ENCODE peak calls at places on chromosomes 16 and 17, in four cellular contexts. T is Peyer's patch, K is A549, Q is stomach. N is an unnamed sample.
A peak's percentile ranks its signal among the peaks of the same experiment; 100 is the strongest.

GRCh38 chr17:40561871-40562611 is 3.2 kb downstream of the CCR7 start:
- DNase-seq in K (no peak), T (no peak), Q (peak; percentile 19), N (no peak)

GRCh38 chr17:66819466-66819865 is 15.5 kb upstream of the CACNG5 start:
- DNase-seq in Q (no peak), T (no peak), K (no peak), N (no peak)

GRCh38 chr16:85476389-85476788 is 136.7 kb upstream of the GSE1 start:
- DNase-seq in K (no peak), T (no peak), Q (no peak), N (no peak)

GRCh38 chr17:55341432-55341831 is 76.7 kb downstream of the HLF start:
- DNase-seq in T (no peak), Q (no peak), K (no peak), N (no peak)

GRCh38 chr16:72124148-72124547 is 30.5 kb downstream of the DHX38 start:
- DNase-seq in K (no peak), T (no peak), Q (no peak), N (peak; percentile 67)

GRCh38 chr17:57552114-57552601 is 192.9 kb downstream of the CCDC182 start:
- DNase-seq in Q (no peak), K (no peak), T (peak; percentile 72), N (no peak)

GRCh38 chr17:42617956-42618431 is 8.5 kb downstream of the TUBG1 start:
- DNase-seq in T (no peak), Q (no peak), K (no peak), N (no peak)

GRCh38 chr17:66228887-66229782 is at the start of gene APOH:
- DNase-seq in T (no peak), Q (no peak), K (peak; percentile 59), N (no peak)

GRCh38 chr16:20774703-20775362 is 11.0 kb downstream of the ACSM3 start:
- DNase-seq in K (peak; percentile 64), Q (peak; percentile 85), T (peak; percentile 79), N (no peak)

GRCh38 chr16:90072442-90073105 is 4.6 kb downstream of the PRDM7 start:
- DNase-seq in T (no peak), K (no peak), Q (no peak), N (no peak)

GRCh38 chr17:45248132-45248936 is 13.6 kb downstream of the SPATA32 start:
- DNase-seq in Q (peak; percentile 76), T (peak; percentile 94), K (peak; percentile 81), N (no peak)

GRCh38 chr17:40921026-40921425 is 16.4 kb downstream of the KRT23 start:
- DNase-seq in K (no peak), Q (no peak), T (no peak), N (no peak)

GRCh38 chr16:3088925-3089716 is 10.0 kb downstream of the ZSCAN10 start:
- DNase-seq in K (no peak), Q (no peak), T (no peak), N (no peak)

GRCh38 chr17:2396192-2396567 is 4.7 kb downstream of the MNT start:
- DNase-seq in Q (no peak), K (no peak), T (no peak), N (no peak)

GRCh38 chr16:82888616-82889015 is 261.8 kb downstream of the CDH13 start:
- DNase-seq in Q (no peak), K (no peak), T (no peak), N (no peak)

GRCh38 chr16:66569131-66569530 is 2.9 kb downstream of the CMTM1 start:
- DNase-seq in Q (no peak), K (no peak), T (no peak), N (no peak)

GRCh38 chr17:77032929-77033328 is 107.8 kb upstream of the SEC14L1 start:
- DNase-seq in K (no peak), Q (no peak), T (no peak), N (no peak)

GRCh38 chr17:79464310-79465010 is 146.4 kb downstream of the RBFOX3 start:
- DNase-seq in Q (no peak), T (no peak), K (no peak), N (no peak)

GRCh38 chr17:37745801-37746426 is 1.1 kb upstream of the HNF1B start:
- DNase-seq in Q (no peak), T (no peak), K (no peak), N (no peak)

GRCh38 chr17:6070280-6070894 is at the start of gene WSCD1:
- DNase-seq in T (peak; percentile 53), Q (peak; percentile 45), K (peak; percentile 57), N (no peak)

GRCh38 chr16:57611184-57611583 is 17.2 kb upstream of the ADGRG1 start:
- DNase-seq in Q (no peak), T (no peak), K (peak; percentile 47), N (no peak)

GRCh38 chr17:65677932-65678331 is 116.5 kb upstream of the AXIN2 start:
- DNase-seq in K (no peak), T (no peak), Q (no peak), N (no peak)

GRCh38 chr16:86664518-86665318 is 86.4 kb downstream of the FOXL1 start:
- DNase-seq in T (peak; percentile 86), K (peak; percentile 67), Q (peak; percentile 49), N (no peak)

GRCh38 chr16:14562691-14563491 is 67.2 kb downstream of the PARN start:
- DNase-seq in T (peak; percentile 64), Q (peak; percentile 48), K (peak; percentile 53), N (no peak)

GRCh38 chr17:30062372-30062771 is 54.2 kb upstream of the NSRP1 start:
- DNase-seq in T (no peak), Q (no peak), K (no peak), N (no peak)

GRCh38 chr16:83533193-83533592 is 274.6 kb upstream of the HSBP1 start:
- DNase-seq in Q (no peak), K (no peak), T (no peak), N (no peak)

GRCh38 chr16:22372882-22373661 is 1.3 kb downstream of the CDR2 start:
- DNase-seq in T (no peak), Q (no peak), K (no peak), N (no peak)

GRCh38 chr16:54847609-54848008 is 83.1 kb upstream of the IRX5 start:
- DNase-seq in Q (no peak), K (no peak), T (no peak), N (no peak)

GRCh38 chr16:70253291-70254094 is 1.8 kb upstream of the EXOSC6 start:
- DNase-seq in T (peak; percentile 66), Q (no peak), K (peak; percentile 56), N (no peak)

GRCh38 chr16:27241658-27242057 is 26.9 kb downstream of the NSMCE1 start:
- DNase-seq in K (no peak), Q (peak; percentile 10), T (peak; percentile 42), N (no peak)

GRCh38 chr16:27240948-27241531 is 27.5 kb downstream of the NSMCE1 start:
- DNase-seq in T (peak; percentile 46), Q (peak; percentile 21), K (no peak), N (peak; percentile 83)

GRCh38 chr16:27243725-27244362 is 24.7 kb downstream of the NSMCE1 start:
- DNase-seq in K (no peak), Q (no peak), T (peak; percentile 40), N (peak; percentile 77)

GRCh38 chr16:27242868-27243590 is 25.5 kb downstream of the NSMCE1 start:
- DNase-seq in Q (no peak), T (peak; percentile 60), K (peak; percentile 35), N (peak; percentile 87)

GRCh38 chr16:27242398-27242797 is 26.2 kb downstream of the NSMCE1 start:
- DNase-seq in T (no peak), K (no peak), Q (no peak), N (no peak)
- H3K27ac ChIP-seq in T (peak overlapping the region; percentile 51), K (peak overlapping the region; percentile 69), Q (peak overlapping the region; percentile 86), N (peak overlapping the region; percentile 83)

GRCh38 chr17:49409066-49409465 is 5.6 kb downstream of the PHB1 start:
- DNase-seq in Q (peak; percentile 35), T (no peak), K (no peak), N (no peak)

GRCh38 chr17:49414271-49414621 is 436 bp downstream of the PHB1 start:
- DNase-seq in T (no peak), K (peak; percentile 46), Q (no peak), N (no peak)

DNA sequence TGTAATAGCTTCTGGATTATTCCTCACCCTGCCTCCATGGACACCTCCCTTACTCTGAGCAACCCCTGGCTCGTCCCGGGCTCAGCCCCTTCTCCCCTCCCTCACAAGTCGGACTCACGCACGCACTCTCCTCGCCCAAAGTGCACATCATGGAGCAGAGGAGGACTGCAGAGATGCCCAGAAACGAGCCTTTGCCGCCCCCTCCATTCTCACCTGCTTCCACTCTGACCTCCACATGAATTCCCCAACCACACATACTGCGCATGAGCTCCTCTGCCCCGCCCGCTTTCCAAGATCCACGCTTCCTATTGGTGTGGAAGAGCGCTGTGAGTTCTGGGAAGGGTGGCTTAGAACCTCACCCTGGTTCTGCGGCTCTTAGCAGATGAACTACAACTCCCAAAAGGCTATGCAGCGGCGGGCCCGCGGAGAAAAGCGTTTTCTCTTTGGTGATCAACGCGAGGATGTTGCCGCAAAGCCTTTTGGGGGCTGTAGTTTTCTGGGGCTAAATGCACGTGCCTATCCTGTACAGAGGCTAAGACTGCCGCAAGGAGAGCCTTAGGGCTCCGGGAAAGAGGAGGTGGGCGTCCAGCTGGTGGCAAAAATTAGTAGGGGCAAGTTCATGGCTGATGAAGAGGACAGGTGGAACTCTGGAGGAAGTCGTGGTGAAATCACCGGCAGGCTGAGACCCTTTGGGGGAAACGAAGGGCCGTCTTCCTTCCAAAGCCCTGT is at the start of gene PHB1:
- DNase-seq in T (peak; percentile 98), Q (peak; percentile 97), K (peak; percentile 100), N (peak; percentile 96)
- TF ChIP-seq POLR2A in T (no peak), Q (no peak), K (peak; percentile 89), N (no peak)

GRCh38 chr17:28478940-28479615 is 5.6 kb downstream of the SLC13A2 start:
- DNase-seq in Q (no peak), T (peak; percentile 10), K (no peak), N (no peak)

GRCh38 chr17:28484296-28484695 is 10.9 kb downstream of the SLC13A2 start:
- DNase-seq in T (no peak), Q (no peak), K (no peak), N (no peak)

GRCh38 chr17:28482551-28483199 is 9.2 kb downstream of the SLC13A2 start:
- DNase-seq in T (peak; percentile 91), K (no peak), Q (peak; percentile 59), N (no peak)

GRCh38 chr17:28480278-28480677 is 6.8 kb downstream of the SLC13A2 start:
- DNase-seq in T (no peak), Q (no peak), K (no peak), N (no peak)

GRCh38 chr17:28481081-28481571 is 7.7 kb downstream of the SLC13A2 start:
- DNase-seq in Q (no peak), T (no peak), K (no peak), N (no peak)
- H3K27ac ChIP-seq in Q (no peak overlapping the region), T (peak overlapping the region; percentile 59), K (no peak overlapping the region), N (no peak overlapping the region)

DNA sequence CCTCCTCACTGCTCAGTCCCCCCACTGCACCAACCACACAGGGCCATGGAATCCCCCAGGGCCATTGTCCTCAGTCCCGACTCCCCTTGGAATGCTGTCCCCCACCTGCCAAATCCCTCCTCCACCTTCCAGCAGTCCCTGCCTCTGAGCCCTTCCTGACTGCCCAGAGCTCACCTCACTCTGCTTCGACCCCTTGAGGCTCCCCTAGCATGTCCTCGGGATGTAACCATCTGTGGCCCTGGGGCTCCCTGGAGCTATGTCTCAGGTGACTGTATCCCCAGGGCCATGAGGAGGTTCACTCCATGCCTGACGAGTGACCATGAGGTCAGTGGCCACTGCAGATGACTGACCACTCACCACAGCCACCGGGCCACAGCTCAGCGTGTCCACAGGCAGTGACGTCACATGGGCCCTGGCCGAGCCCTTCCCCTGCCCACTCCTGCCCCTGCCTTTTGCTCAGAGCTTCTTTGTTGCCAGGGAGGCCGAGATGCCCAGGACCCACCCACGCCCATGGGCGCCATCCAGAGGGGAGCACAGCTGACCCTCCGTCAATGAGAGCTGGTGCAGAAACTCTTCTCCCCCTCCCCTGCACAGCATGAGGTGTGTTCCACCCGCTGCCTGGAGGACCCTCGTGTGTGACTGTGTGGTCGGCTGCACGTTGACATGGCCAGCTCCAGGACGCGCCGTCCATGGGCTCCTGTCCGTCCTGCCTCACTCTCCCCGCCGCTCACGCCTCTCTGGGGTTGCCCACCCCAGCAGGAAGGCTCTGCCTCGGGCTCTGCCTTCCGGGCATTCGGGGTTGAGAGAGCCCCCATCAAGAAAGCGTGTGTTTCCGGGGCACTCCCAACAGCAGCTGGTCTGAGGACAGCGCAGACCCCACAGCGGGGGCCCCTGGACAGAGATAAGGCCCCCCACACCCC is 7.9 kb upstream of the PIEZO1 start:
- DNase-seq in Q (no peak), K (no peak), T (no peak), N (no peak)
- TF ChIP-seq POLR2A in Q (no peak), K (no peak), T (no peak), N (no peak)